ENCODE peak calls at places on chromosomes 1 and 21, in six cellular contexts. One of them, this sample, is unnamed.

GRCh38 chr1:182087304-182087703 is 25.8 kb upstream of the ZNF648 start:
- DNase-seq in uterus: no peak
- DNase-seq in A549: no peak
- DNase-seq in body of pancreas: no peak
- DNase-seq in heart right ventricle: no peak
- DNase-seq in IMR-90: no peak
- DNase-seq in this sample: peak; percentile 72

GRCh38 chr1:59046134-59046533 is 250.8 kb upstream of the FGGY start:
- DNase-seq in body of pancreas: no peak
- DNase-seq in uterus: no peak
- DNase-seq in heart right ventricle: no peak
- DNase-seq in IMR-90: peak; percentile 47
- DNase-seq in A549: no peak
- DNase-seq in this sample: no peak

GRCh38 chr1:19373206-19374126 is 61.3 kb downstream of the SLC66A1 start:
- DNase-seq in heart right ventricle: no peak
- DNase-seq in IMR-90: no peak
- DNase-seq in body of pancreas: no peak
- DNase-seq in uterus: peak; percentile 72
- DNase-seq in A549: no peak
- DNase-seq in this sample: no peak

GRCh38 chr21:36698160-36699025 is 522 bp upstream of the SIM2 start:
- DNase-seq in body of pancreas: no peak
- DNase-seq in IMR-90: peak; percentile 15
- DNase-seq in uterus: no peak
- DNase-seq in A549: peak; percentile 42
- DNase-seq in heart right ventricle: no peak
- DNase-seq in this sample: no peak

GRCh38 chr1:90133133-90133532 is 138.2 kb downstream of the ZNF326 start:
- DNase-seq in A549: no peak
- DNase-seq in IMR-90: peak; percentile 3
- DNase-seq in heart right ventricle: no peak
- DNase-seq in body of pancreas: peak; percentile 27
- DNase-seq in uterus: no peak
- DNase-seq in this sample: no peak

GRCh38 chr1:183089025-183089639 is 65.9 kb downstream of the LAMC1 start:
- DNase-seq in IMR-90: no peak
- DNase-seq in heart right ventricle: no peak
- DNase-seq in A549: no peak
- DNase-seq in body of pancreas: peak; percentile 35
- DNase-seq in uterus: no peak
- DNase-seq in this sample: no peak

GRCh38 chr1:108570128-108570527 is 10.2 kb downstream of the EEIG2 start:
- DNase-seq in body of pancreas: no peak
- DNase-seq in A549: peak; percentile 19
- DNase-seq in uterus: no peak
- DNase-seq in IMR-90: peak; percentile 6
- DNase-seq in heart right ventricle: no peak
- DNase-seq in this sample: no peak

GRCh38 chr1:70436617-70437236 is 25.7 kb downstream of the CTH start:
- DNase-seq in uterus: peak; percentile 35
- DNase-seq in body of pancreas: no peak
- DNase-seq in heart right ventricle: no peak
- DNase-seq in A549: no peak
- DNase-seq in IMR-90: peak; percentile 43
- DNase-seq in this sample: no peak

GRCh38 chr1:198024782-198025181 is 107.6 kb downstream of the LHX9 start:
- DNase-seq in A549: no peak
- DNase-seq in heart right ventricle: no peak
- DNase-seq in IMR-90: peak; percentile 71
- DNase-seq in uterus: no peak
- DNase-seq in body of pancreas: no peak
- DNase-seq in this sample: no peak

GRCh38 chr1:58157281-58157680 is 389.2 kb downstream of the OMA1 start:
- DNase-seq in heart right ventricle: no peak
- DNase-seq in IMR-90: no peak
- DNase-seq in A549: no peak
- DNase-seq in uterus: no peak
- DNase-seq in body of pancreas: no peak
- DNase-seq in this sample: no peak

GRCh38 chr1:187408217-187409004 is 579.7 kb downstream of the PLA2G4A start:
- DNase-seq in body of pancreas: no peak
- DNase-seq in IMR-90: peak; percentile 37
- DNase-seq in A549: no peak
- DNase-seq in heart right ventricle: no peak
- DNase-seq in uterus: no peak
- DNase-seq in this sample: no peak

GRCh38 chr1:178172939-178173338 is 79.0 kb downstream of the RASAL2 start:
- DNase-seq in uterus: no peak
- DNase-seq in heart right ventricle: no peak
- DNase-seq in body of pancreas: no peak
- DNase-seq in IMR-90: peak; percentile 62
- DNase-seq in A549: no peak
- DNase-seq in this sample: no peak

GRCh38 chr1:16321176-16321867 is 31.0 kb downstream of the FBXO42 start:
- DNase-seq in A549: no peak
- DNase-seq in IMR-90: no peak
- DNase-seq in body of pancreas: no peak
- DNase-seq in heart right ventricle: no peak
- DNase-seq in uterus: no peak
- DNase-seq in this sample: no peak

GRCh38 chr1:243264718-243265117 is 8.9 kb downstream of the SDCCAG8 start:
- DNase-seq in IMR-90: peak; percentile 91
- DNase-seq in heart right ventricle: no peak
- DNase-seq in uterus: no peak
- DNase-seq in A549: no peak
- DNase-seq in body of pancreas: no peak
- DNase-seq in this sample: no peak

GRCh38 chr1:240462766-240463410 is 149.1 kb downstream of the GREM2 start:
- DNase-seq in heart right ventricle: no peak
- DNase-seq in A549: no peak
- DNase-seq in body of pancreas: no peak
- DNase-seq in IMR-90: no peak
- DNase-seq in uterus: no peak
- DNase-seq in this sample: no peak

GRCh38 chr1:36612881-36613280 is 130.2 kb upstream of the CSF3R start:
- DNase-seq in uterus: no peak
- DNase-seq in heart right ventricle: no peak
- DNase-seq in body of pancreas: no peak
- DNase-seq in IMR-90: no peak
- DNase-seq in A549: no peak
- DNase-seq in this sample: no peak

GRCh38 chr1:236612349-236612748 is 8.0 kb upstream of the HEATR1 start:
- DNase-seq in body of pancreas: no peak
- DNase-seq in heart right ventricle: no peak
- DNase-seq in A549: no peak
- DNase-seq in IMR-90: no peak
- DNase-seq in uterus: no peak
- DNase-seq in this sample: no peak

GRCh38 chr1:76944942-76945341 is 77.7 kb downstream of the ST6GALNAC5 start:
- DNase-seq in A549: no peak
- DNase-seq in IMR-90: no peak
- DNase-seq in body of pancreas: no peak
- DNase-seq in heart right ventricle: no peak
- DNase-seq in uterus: no peak
- DNase-seq in this sample: no peak

GRCh38 chr1:224430511-224431113 is 4.0 kb downstream of the WDR26 start:
- DNase-seq in IMR-90: peak; percentile 76
- DNase-seq in uterus: no peak
- DNase-seq in A549: peak; percentile 41
- DNase-seq in heart right ventricle: no peak
- DNase-seq in body of pancreas: peak; percentile 64
- DNase-seq in this sample: no peak

GRCh38 chr1:245310605-245311531 is 156.1 kb downstream of the KIF26B start:
- DNase-seq in A549: no peak
- DNase-seq in heart right ventricle: no peak
- DNase-seq in IMR-90: no peak
- DNase-seq in body of pancreas: peak; percentile 32
- DNase-seq in uterus: no peak
- DNase-seq in this sample: no peak

DNA sequence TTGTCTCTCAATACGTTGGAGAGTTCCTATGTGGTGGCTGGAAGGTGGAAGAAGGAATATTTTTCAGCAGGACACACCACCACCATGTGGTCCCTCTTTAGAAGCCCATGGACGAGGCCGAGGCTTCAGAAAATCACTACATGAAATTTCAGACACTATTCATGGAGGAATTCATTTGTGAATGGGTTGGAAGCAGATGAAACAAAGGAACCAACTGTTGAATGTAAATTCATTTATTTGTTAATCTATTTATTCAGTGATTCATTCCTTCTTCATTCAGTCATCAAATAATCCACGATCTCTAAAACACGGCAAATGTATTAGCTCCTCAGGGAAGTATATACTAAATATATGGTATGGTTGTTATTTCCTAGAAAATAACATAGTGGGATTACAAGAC is 12.2 kb downstream of the SLC35F3 start:
- DNase-seq in A549: no peak
- DNase-seq in body of pancreas: no peak
- DNase-seq in uterus: no peak
- DNase-seq in heart right ventricle: no peak
- DNase-seq in IMR-90: no peak
- DNase-seq in this sample: no peak
- TF ChIP-seq CTCF in A549: no peak
- TF ChIP-seq CTCF in body of pancreas: no peak
- TF ChIP-seq CTCF in uterus: no peak
- TF ChIP-seq CTCF in heart right ventricle: no peak
- TF ChIP-seq CTCF in IMR-90: no peak
- TF ChIP-seq CTCF in this sample: no peak

DNA sequence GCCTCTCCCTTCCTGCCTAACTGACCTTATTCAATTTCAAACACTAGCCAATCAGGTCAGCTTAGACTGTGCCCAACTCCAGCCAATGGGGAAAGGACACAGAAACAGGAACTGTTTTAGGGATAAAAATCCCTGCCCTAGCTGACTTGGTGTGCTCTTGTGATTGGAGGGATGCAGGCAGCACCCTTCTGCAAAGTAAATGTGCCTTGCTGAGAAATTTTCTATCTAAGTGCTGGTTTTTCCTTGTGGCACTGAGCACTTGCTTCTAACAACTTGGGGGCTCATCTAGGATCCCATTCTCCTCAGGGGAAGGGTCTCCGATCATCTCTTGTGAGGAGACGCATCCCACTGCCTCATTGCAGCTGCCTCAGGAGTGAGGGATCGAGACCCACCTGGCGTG is 10.7 kb upstream of the CD2 start:
- DNase-seq in heart right ventricle: no peak
- DNase-seq in IMR-90: no peak
- DNase-seq in uterus: no peak
- DNase-seq in body of pancreas: no peak
- DNase-seq in A549: no peak
- DNase-seq in this sample: no peak
- H3K9me3 ChIP-seq in heart right ventricle: peaks cover 20% of the 10 kb centered on the region
- H3K9me3 ChIP-seq in IMR-90: peaks cover 24% of the 10 kb centered on the region
- H3K9me3 ChIP-seq in uterus: no peaks in the 10 kb centered on the region
- H3K9me3 ChIP-seq in body of pancreas: peaks cover 4% of the 10 kb centered on the region
- H3K9me3 ChIP-seq in A549: peaks cover 31% of the 10 kb centered on the region
- H3K9me3 ChIP-seq in this sample: peaks cover 34% of the 10 kb centered on the region

DNA sequence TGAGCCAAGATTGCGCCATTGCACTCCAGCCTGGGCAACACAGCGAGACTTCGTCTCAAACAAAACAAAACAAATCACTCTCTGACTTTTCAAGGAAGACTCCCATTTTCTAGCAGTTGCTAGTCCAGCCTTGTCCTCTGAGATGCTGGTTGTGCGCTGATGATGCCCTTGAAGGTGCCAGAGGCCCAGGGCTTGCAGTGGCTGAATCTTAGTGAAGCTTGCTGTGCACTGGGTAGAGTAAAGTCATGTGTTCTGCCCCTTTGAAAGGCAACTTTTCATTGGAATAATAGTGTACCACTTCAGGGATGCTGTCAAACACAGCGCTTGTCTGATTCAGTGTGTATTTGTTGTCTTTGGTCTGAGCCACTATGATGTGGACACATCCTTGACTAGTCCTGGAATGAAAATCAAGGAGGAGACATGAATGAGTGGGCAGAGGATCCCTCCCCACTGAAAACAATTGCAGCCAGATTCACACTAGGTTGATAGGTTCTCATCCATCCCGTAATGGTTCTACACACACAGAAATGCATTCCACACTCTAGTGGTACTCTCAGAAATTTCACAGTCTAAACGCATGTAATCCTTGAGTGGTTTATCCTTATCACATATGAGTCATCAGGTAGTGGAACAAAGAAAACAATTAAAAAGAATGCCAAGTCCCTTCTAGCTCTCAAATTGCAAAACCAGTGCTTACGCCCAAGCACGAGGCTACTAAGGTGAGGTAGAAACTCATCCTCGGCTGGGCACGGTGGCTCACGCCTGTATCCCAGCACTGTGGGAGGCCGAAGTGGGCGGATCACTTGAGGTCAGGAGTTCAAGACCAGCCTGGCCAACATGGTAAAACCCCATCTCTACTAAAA is 17.8 kb upstream of the TDRD10 start:
- DNase-seq in heart right ventricle: no peak
- DNase-seq in IMR-90: peak; percentile 86
- DNase-seq in A549: no peak
- DNase-seq in uterus: no peak
- DNase-seq in body of pancreas: no peak
- DNase-seq in this sample: no peak
- TF ChIP-seq CTCF in heart right ventricle: no peak
- TF ChIP-seq CTCF in IMR-90: no peak
- TF ChIP-seq CTCF in A549: no peak
- TF ChIP-seq CTCF in uterus: no peak
- TF ChIP-seq CTCF in body of pancreas: no peak
- TF ChIP-seq CTCF in this sample: no peak

DNA sequence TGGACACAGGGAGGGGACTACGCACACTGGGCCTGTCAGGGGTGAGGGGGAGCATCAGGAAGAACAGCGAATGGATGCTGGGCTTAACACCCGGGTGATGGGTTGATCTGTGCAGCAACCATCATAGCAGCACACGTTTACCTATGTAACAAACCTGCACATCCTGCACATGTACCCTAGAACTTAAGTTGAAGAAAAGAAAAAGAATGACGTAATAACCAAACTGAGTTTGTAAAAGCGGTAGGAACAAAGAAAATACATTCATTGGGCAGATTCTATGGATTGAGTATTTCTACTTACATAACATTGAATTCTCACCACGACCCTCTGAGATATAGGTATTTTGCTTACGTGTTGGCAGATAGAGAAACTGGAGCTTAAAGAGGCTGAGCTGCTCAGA is 468.4 kb downstream of the TTLL7 start:
- DNase-seq in IMR-90: no peak
- DNase-seq in A549: no peak
- DNase-seq in heart right ventricle: no peak
- DNase-seq in uterus: no peak
- DNase-seq in body of pancreas: no peak
- DNase-seq in this sample: no peak
- H3K9me3 ChIP-seq in IMR-90: peaks cover 2% of the 10 kb centered on the region
- H3K9me3 ChIP-seq in A549: no peaks in the 10 kb centered on the region
- H3K9me3 ChIP-seq in heart right ventricle: no peaks in the 10 kb centered on the region
- H3K9me3 ChIP-seq in uterus: no peaks in the 10 kb centered on the region
- H3K9me3 ChIP-seq in body of pancreas: no peaks in the 10 kb centered on the region
- H3K9me3 ChIP-seq in this sample: no peaks in the 10 kb centered on the region

This sample was measured in esophagus muscularis mucosa.